ENCODE peak calls at places on chromosomes 1 and 21, in six cellular contexts. L is stomach, B is heart left ventricle, A is testis, I is lower leg skin, K is ovary. X is an unnamed sample.

GRCh38 chr1:15916417-15916816 is 59.5 kb downstream of the ZBTB17 start:
- DNase-seq in L (no peak), B (no peak), A (no peak), I (no peak), K (no peak), X (peak)

GRCh38 chr1:176515310-176515709 is 52.3 kb downstream of the PAPPA2 start:
- DNase-seq in L (no peak), B (no peak), A (no peak), I (no peak), K (no peak), X (no peak)

GRCh38 chr21:14095021-14095420 is 115.7 kb downstream of the LIPI start:
- DNase-seq in L (no peak), B (no peak), A (no peak), I (no peak), K (no peak), X (no peak)

GRCh38 chr1:161915978-161916377 is 107.7 kb downstream of the OLFML2B start:
- DNase-seq in L (no peak), B (no peak), A (no peak), I (no peak), K (no peak), X (no peak)

GRCh38 chr1:204435886-204436271 is 24.3 kb upstream of the PPP1R15B start:
- DNase-seq in L (no peak), B (no peak), A (no peak), I (no peak), K (no peak), X (no peak)

GRCh38 chr1:110565565-110565964 is 40.6 kb downstream of the KCNA2 start:
- DNase-seq in L (no peak), B (no peak), A (no peak), I (peak), K (no peak), X (no peak)

GRCh38 chr1:68358439-68358838 is 91.3 kb downstream of the RPE65 start:
- DNase-seq in L (no peak), B (peak), A (no peak), I (no peak), K (no peak), X (no peak)

GRCh38 chr1:199121047-199121446 is 482.2 kb downstream of the PTPRC start:
- DNase-seq in L (no peak), B (no peak), A (no peak), I (no peak), K (no peak), X (no peak)

GRCh38 chr1:172885411-172885810 is 165.3 kb downstream of the TNFSF18 start:
- DNase-seq in L (no peak), B (no peak), A (no peak), I (no peak), K (no peak), X (no peak)

GRCh38 chr1:56788588-56788987 is 30.6 kb downstream of the FYB2 start:
- DNase-seq in L (peak), B (peak), A (peak), I (no peak), K (no peak), X (no peak)

GRCh38 chr21:29192999-29193563 is 62.6 kb downstream of the MAP3K7CL start:
- DNase-seq in L (no peak), B (peak), A (peak), I (no peak), K (no peak), X (no peak)

GRCh38 chr21:31132574-31133242 is 94.4 kb upstream of the KRTAP19-8 start:
- DNase-seq in L (no peak), B (no peak), A (no peak), I (no peak), K (no peak), X (no peak)

GRCh38 chr1:12275370-12275769 is 45.5 kb downstream of the VPS13D start:
- DNase-seq in L (peak), B (no peak), A (peak), I (no peak), K (peak), X (peak)

GRCh38 chr1:14907416-14907815 is 246.1 kb upstream of the TMEM51 start:
- DNase-seq in L (no peak), B (no peak), A (no peak), I (no peak), K (no peak), X (no peak)

GRCh38 chr1:97608272-97608671 is 312.6 kb downstream of the DPYD start:
- DNase-seq in L (no peak), B (no peak), A (no peak), I (no peak), K (no peak), X (no peak)

GRCh38 chr1:63662846-63663245 is 69.6 kb downstream of the PGM1 start:
- DNase-seq in L (no peak), B (no peak), A (no peak), I (no peak), K (no peak), X (no peak)

GRCh38 chr1:97433520-97434175 is 487.2 kb downstream of the DPYD start:
- DNase-seq in L (no peak), B (no peak), A (no peak), I (no peak), K (no peak), X (no peak)

GRCh38 chr1:183239220-183239742 is 53.2 kb downstream of the LAMC2 start:
- DNase-seq in L (no peak), B (no peak), A (no peak), I (peak), K (no peak), X (no peak)

GRCh38 chr1:203048086-203048485 is 21.8 kb downstream of the PPFIA4 start:
- DNase-seq in L (no peak), B (no peak), A (no peak), I (no peak), K (no peak), X (no peak)

GRCh38 chr1:227736814-227737432 is 1.7 kb downstream of the SNAP47 start:
- DNase-seq in L (no peak), B (no peak), A (no peak), I (no peak), K (no peak), X (peak)

GRCh38 chr1:225825606-225826005 is 15.7 kb downstream of the EPHX1 start:
- DNase-seq in L (no peak), B (no peak), A (peak), I (no peak), K (no peak), X (no peak)

GRCh38 chr1:81414417-81415087 is 386.2 kb upstream of the ADGRL2 start:
- DNase-seq in L (peak), B (peak), A (peak), I (peak), K (peak), X (peak)

GRCh38 chr1:59163268-59164092 is 133.4 kb upstream of the FGGY start:
- DNase-seq in L (no peak), B (no peak), A (no peak), I (no peak), K (no peak), X (no peak)

GRCh38 chr1:30748699-30749401 is 8.7 kb downstream of the LAPTM5 start:
- DNase-seq in L (no peak), B (no peak), A (no peak), I (no peak), K (no peak), X (no peak)

GRCh38 chr1:54763814-54764131 is 550 bp downstream of the PARS2 start:
- DNase-seq in L (no peak), B (no peak), A (no peak), I (no peak), K (no peak), X (peak)

GRCh38 chr1:232868793-232869491 is 63.7 kb downstream of the MAP10 start:
- DNase-seq in L (no peak), B (no peak), A (no peak), I (peak), K (no peak), X (no peak)
- TF ChIP-seq POLR2A in L (no peak), B (no peak), A (no peak), I (no peak), K (no peak), X (no peak)

DNA sequence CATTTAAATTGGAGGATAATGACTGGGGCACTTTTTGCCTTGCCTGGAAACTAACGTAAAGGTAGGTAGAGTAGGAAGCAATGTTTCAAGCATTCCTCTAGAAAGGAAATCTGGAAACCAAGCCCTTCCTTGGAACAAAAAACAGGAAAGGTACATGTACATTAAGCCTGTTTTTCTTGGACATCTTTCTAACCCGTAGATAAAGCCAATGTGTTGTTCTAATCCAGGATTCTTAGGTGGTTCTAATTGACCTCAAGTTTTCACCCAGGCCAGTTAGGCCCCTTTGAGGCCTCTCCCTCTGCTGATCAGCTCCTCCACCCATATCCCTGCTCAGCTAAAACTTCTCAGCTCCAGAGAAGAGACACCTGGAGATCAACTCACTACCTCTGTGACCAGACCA is 6.3 kb upstream of the DUSP23 start:
- DNase-seq in L (no peak), B (no peak), A (no peak), I (no peak), K (no peak), X (no peak)
- TF ChIP-seq POLR2A in L (no peak), B (no peak), A (no peak), I (no peak), K (no peak), X (no peak)

DNA sequence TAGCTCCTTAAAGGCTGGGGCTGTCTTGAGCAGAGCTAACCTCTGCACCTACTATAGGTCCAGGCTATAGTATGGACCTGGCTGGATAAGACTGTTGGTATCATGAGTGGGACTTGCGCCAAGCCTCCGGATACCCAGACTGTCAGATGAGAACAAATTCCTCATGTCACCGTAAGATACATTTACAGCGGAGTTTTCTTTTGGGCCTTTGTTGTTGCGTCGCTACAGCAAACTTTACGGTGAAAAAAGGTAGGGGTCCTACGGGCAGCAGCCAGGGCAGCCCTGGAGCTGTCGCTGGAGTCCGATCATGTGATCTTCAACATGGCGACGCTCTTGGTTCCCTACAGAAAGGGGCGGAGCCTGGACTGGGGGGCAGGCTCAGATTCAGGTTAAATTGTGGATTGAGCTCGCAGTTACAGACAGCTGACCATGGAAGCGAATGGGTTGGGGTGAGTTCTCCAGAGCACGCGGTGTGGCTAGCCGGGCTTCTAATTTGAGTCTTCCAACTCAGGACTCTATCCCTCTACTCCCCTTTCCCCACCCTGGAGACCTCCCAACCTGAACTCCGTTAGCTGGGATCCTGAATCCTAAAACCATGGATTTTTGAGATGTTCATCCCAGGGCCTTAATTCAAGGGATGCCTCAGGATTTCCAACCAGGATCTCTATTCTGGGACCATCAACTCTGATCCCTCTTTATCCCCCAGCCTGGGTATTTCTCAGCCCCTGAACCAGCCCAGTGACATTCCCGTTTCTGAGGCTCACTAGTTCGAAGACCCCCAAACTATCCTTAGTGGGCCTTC is at the start of gene UROD:
- DNase-seq in L (peak), B (peak), A (peak), I (peak), K (peak), X (peak)
- TF ChIP-seq POLR2A in L (no peak), B (peak), A (no peak), I (no peak), K (peak), X (peak)

DNA sequence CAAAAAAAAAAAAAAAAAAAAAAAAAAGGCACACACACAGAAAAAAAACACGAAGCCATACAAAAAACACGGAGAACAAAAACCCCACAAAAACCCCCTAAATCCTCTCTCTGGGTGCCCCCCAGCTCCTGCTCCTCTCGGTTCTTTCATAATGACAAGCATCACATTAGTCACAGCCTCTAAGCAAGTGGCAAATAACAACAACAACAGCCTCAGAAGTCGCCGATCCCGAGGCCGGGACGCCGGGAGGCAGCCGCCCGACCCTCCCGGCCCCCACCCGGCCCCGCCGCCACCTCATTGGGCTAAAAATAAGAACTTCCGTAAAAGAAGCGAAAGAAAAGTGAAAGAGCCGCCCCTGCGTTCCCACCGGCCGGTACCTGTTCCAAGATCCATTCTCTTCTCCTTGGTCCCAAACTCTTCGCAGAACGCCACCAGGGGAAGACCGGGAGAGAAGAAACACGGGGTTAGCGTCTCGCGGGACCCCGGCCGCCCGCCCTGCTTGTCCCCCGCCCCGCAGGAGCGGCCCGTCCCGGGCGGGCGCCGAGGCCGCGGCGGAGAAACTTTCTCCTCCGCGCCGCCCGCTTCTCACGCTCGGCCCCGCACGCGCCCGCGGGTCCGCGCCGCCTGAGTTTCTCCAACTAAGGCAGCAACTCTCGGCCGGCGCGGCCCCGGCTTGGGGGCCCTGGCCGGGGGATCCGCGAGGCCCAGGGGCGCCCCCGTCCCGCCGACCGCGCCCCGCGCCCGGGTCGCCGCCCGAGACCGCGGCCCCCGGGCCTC is 102.8 kb downstream of the CASZ1 start:
- DNase-seq in L (no peak), B (no peak), A (peak), I (no peak), K (peak), X (peak)
- TF ChIP-seq POLR2A in L (no peak), B (no peak), A (no peak), I (no peak), K (no peak), X (no peak)